ENCODE peak calls at places on chromosome 2, in ten cellular contexts. K is adrenal gland, R is GM12864, E is Peyer's patch, Y is coronary artery, J is HFF-Myc, I is pancreas, M is AG09309, A is AG04450, Z is AG10803. V is an unnamed sample.

GRCh38 chr2:105553538-105554196 is 154.8 kb upstream of the FHL2 start:
- DNase-seq in Z (peak), I (no peak), K (peak), M (no peak), Y (no peak), R (no peak), A (no peak), J (peak), E (peak), V (peak)

GRCh38 chr2:94861308-94862152 is 9.7 kb upstream of the TEKT4 start:
- DNase-seq in Y (no peak), J (no peak), K (no peak), I (no peak), M (no peak), E (peak), Z (no peak), A (no peak), R (no peak), V (no peak)

GRCh38 chr2:219178377-219179175 is 501 bp downstream of the RETREG2 start:
- DNase-seq in I (peak), K (peak), Y (no peak), M (no peak), E (peak), J (no peak), A (no peak), R (no peak), Z (peak), V (peak)

GRCh38 chr2:10289891-10290290 is 12.8 kb upstream of the HPCAL1 start:
- DNase-seq in J (no peak), I (no peak), M (no peak), R (no peak), A (no peak), K (no peak), Z (peak), E (no peak), Y (no peak), V (peak)

GRCh38 chr2:112165296-112165695 is 27.1 kb downstream of the FBLN7 start:
- DNase-seq in R (no peak), A (no peak), E (no peak), K (no peak), I (no peak), M (no peak), J (no peak), Z (no peak), Y (peak), V (no peak)

GRCh38 chr2:198054299-198054698 is 249.9 kb downstream of the PLCL1 start:
- DNase-seq in M (no peak), J (no peak), A (no peak), R (no peak), I (no peak), Y (no peak), K (peak), Z (peak), E (no peak), V (peak)

GRCh38 chr2:65055427-65056214 is 595 bp upstream of the CEP68 start:
- DNase-seq in Y (peak), R (no peak), J (no peak), I (no peak), Z (no peak), K (no peak), M (no peak), E (no peak), A (no peak), V (no peak)

GRCh38 chr2:144780983-144781382 is 261.1 kb upstream of the ZEB2 start:
- DNase-seq in R (no peak), Y (no peak), A (no peak), E (no peak), Z (peak), I (no peak), M (peak), J (peak), K (no peak), V (no peak)

GRCh38 chr2:176246324-176246723 is 22.9 kb upstream of the MTX2 start:
- DNase-seq in Y (no peak), I (no peak), Z (no peak), J (no peak), K (no peak), E (no peak), A (no peak), M (no peak), R (no peak), V (no peak)

GRCh38 chr2:75560768-75561565 is at the start of gene EVA1A:
- DNase-seq in I (peak), K (no peak), Y (no peak), A (peak), J (no peak), Z (peak), R (no peak), M (no peak), E (peak), V (peak)

GRCh38 chr2:69652206-69652605 is 8.7 kb upstream of the AAK1 start:
- DNase-seq in R (no peak), A (peak), Z (peak), K (no peak), E (no peak), I (no peak), J (no peak), M (peak), Y (no peak), V (peak)

GRCh38 chr2:230735884-230736283 is 23.2 kb downstream of the CAB39 start:
- DNase-seq in E (no peak), Y (no peak), M (no peak), K (no peak), A (no peak), Z (no peak), R (no peak), J (no peak), I (no peak), V (no peak)

GRCh38 chr2:18311413-18311812 is 249.0 kb downstream of the RDH14 start:
- DNase-seq in E (no peak), Y (no peak), A (peak), J (peak), K (no peak), M (peak), Z (peak), I (no peak), R (no peak), V (peak)

GRCh38 chr2:231168460-231169139 is 29.8 kb upstream of the ARMC9 start:
- DNase-seq in Z (no peak), J (no peak), A (no peak), I (no peak), M (no peak), R (no peak), Y (no peak), E (no peak), K (no peak), V (no peak)

GRCh38 chr2:112684415-112684775 is 36.4 kb upstream of the NT5DC4 start:
- DNase-seq in I (no peak), K (no peak), Y (no peak), J (no peak), A (no peak), M (no peak), Z (no peak), E (peak), R (no peak), V (no peak)

GRCh38 chr2:233081232-233081730 is 21.1 kb downstream of the INPP5D start:
- DNase-seq in I (no peak), E (peak), R (no peak), Z (no peak), Y (peak), K (no peak), J (no peak), A (no peak), M (no peak), V (no peak)

GRCh38 chr2:42954227-42954962 is 162.0 kb upstream of the HAAO start:
- DNase-seq in Y (no peak), M (no peak), E (no peak), K (no peak), J (no peak), I (no peak), A (no peak), Z (peak), R (no peak), V (peak)
- TF ChIP-seq CTCF in Y (no peak), M (no peak), E (no peak), K (no peak), J (no peak), I (no peak), A (peak), Z (peak), R (no peak), V (no peak)

GRCh38 chr2:199977984-199978415 is 22.6 kb downstream of the MAIP1 start:
- DNase-seq in J (no peak), K (no peak), E (peak), A (no peak), Z (peak), I (no peak), M (peak), Y (no peak), R (no peak), V (peak)

GRCh38 chr2:199982444-199982843 is 27.1 kb downstream of the MAIP1 start:
- DNase-seq in K (no peak), J (no peak), I (no peak), Y (no peak), Z (no peak), M (no peak), R (no peak), E (no peak), A (no peak), V (no peak)

GRCh38 chr2:199979398-199979797 is 24.0 kb downstream of the MAIP1 start:
- DNase-seq in R (no peak), Y (no peak), J (no peak), M (no peak), I (no peak), K (no peak), A (no peak), Z (no peak), E (no peak), V (no peak)

GRCh38 chr2:199983534-199983933 is 28.2 kb downstream of the MAIP1 start:
- DNase-seq in Y (no peak), I (no peak), A (no peak), E (no peak), Z (no peak), R (no peak), M (no peak), J (no peak), K (no peak), V (no peak)

DNA sequence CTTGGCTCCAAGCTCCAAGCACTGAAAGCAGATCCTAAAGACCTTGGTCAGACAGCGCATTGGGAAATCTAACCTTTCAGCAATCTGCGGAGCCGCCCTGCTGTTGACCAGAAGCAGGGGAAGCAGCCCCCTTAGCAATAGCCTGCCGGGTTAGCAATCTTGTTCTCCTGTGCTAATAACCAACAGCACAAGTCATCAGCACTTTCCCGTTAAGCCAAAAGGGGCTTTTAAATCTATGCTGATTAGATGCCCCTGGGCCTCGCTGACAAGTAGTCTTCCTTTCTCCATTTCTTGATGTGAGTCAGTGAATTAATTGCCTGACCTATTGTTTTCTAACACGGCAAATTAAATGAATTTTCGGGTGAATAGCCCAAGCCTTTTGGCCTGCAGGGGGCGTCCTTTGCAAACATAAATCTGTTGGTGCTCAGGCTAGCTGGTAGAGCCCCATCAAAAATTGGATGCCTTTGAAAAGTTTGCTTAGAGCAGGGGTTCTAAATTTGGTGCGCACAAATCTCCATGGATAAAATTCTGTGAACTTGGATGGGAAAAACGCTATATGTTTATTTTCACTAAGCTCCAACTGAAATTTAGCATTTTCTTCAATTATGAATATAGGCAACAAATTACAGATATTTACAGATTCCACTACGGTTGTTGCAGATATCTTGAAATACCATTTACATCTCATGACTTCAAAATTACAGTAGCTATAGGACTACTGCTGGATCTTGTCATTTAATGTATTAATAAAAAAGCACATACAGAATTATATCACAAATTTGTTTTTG is 24.7 kb downstream of the MAIP1 start:
- DNase-seq in M (peak), I (peak), Y (peak), Z (peak), A (peak), R (peak), J (peak), K (peak), E (peak), V (peak)
- H3K4me3 ChIP-seq in M (no peak), I (no peak), Y (peak), Z (no peak), A (peak), R (no peak), J (no peak), K (peak), E (no peak), V (peak)

GRCh38 chr2:234496835-234497591 is at the start of gene ARL4C:
- DNase-seq in E (peak), M (no peak), J (no peak), Z (peak), R (no peak), K (peak), A (no peak), Y (no peak), I (peak), V (peak)
- TF ChIP-seq CTCF in E (no peak), M (no peak), J (no peak), Z (no peak), R (no peak), K (no peak), A (peak), Y (no peak), I (no peak), V (no peak)

DNA sequence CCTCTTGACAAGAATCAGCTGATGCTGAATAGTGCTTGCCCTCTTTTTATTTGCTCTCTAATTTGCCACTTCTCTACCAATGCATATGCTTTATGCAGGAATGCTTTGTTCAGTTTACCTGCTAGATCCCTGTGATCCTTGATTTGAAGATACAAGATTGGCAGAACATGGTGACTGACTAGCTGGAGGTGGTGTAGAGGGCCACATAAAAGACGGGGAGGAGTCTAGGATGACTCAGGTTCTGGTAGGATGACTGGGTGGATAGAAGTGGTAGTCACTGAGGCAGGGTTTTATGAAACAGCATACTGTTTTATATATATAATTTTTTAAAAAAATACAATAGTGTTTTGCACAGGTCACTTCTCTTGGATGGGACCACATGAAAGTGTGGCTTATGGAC is 6.3 kb upstream of the ADGRF3 start:
- DNase-seq in K (no peak), A (no peak), J (no peak), M (no peak), E (peak), Z (no peak), Y (no peak), R (no peak), I (no peak), V (no peak)
- H3K4me3 ChIP-seq in K (no peak), A (no peak), J (no peak), M (no peak), E (no peak), Z (no peak), Y (no peak), R (no peak), I (no peak), V (no peak)

GRCh38 chr2:199223791-199224190 is 233.9 kb downstream of the SATB2 start:
- DNase-seq in I (no peak), R (no peak), Y (no peak), K (no peak), J (no peak), M (no peak), Z (peak), E (no peak), A (no peak), V (peak)
- TF ChIP-seq CTCF in I (no peak), R (no peak), Y (no peak), K (no peak), J (no peak), M (no peak), Z (no peak), E (no peak), A (no peak), V (no peak)

GRCh38 chr2:62415518-62415917 is 90.5 kb downstream of the TMEM17 start:
- DNase-seq in A (no peak), J (no peak), E (no peak), M (no peak), Z (no peak), I (no peak), K (no peak), Y (no peak), R (no peak), V (no peak)
- H3K4me3 ChIP-seq in A (no peak), J (no peak), E (no peak), M (no peak), Z (no peak), I (no peak), K (no peak), Y (no peak), R (peak), V (no peak)

GRCh38 chr2:111135910-111136297 is 15.2 kb downstream of the BCL2L11 start:
- DNase-seq in Y (no peak), K (no peak), A (no peak), Z (no peak), E (no peak), J (no peak), R (no peak), M (peak), I (no peak), V (peak)
- TF ChIP-seq CTCF in Y (no peak), K (no peak), A (no peak), Z (no peak), E (peak), J (no peak), R (no peak), M (peak), I (no peak), V (peak)

DNA sequence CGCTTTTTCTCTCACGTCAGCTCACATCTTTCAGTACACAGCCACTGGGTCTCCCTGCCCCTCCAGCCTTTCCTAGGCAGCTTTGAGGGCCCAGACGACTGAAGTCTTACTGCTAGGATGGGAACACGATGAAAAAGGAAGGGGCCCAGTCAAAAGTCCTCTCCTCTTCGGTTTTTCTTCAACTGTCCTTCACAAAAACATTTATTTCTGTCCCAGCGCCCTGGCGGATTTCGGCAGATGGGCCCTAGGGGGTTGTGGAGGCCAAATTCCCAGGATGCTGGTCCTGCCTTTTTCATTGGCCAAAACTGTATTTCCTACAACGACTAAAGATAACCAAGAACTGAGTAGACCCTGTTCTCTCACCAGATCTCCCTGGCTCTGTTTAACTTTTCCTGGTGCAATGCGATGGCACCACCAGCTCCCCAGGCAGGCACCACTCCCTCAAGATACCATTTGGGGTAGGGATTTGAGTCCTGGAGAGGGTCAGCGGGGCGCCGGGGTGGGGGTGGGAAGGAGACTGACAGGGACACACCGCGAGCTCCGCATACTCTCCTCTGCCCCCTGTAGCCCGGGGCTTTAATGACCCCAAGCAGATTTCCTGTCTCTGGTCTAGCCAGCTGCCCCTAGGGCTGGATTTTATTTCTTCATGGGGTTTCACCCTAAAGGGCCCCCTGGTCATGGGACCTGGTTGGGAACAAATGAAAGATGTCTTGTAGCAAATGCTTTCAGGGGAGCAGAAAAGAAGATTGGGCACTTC is 7.4 kb downstream of the SIX2 start:
- DNase-seq in M (no peak), J (no peak), R (no peak), Z (no peak), I (no peak), E (no peak), Y (no peak), K (no peak), A (no peak), V (no peak)
- H3K4me3 ChIP-seq in M (peak), J (no peak), R (no peak), Z (peak), I (no peak), E (peak), Y (peak), K (no peak), A (peak), V (peak)